ENCODE peak calls at places on chromosomes 2 and 18, in four cellular contexts. R is brain microvascular endothelial cell; C is adipocyte; A is CD8-positive, alpha-beta T cell. I is an unnamed sample. For H3K27me3, the result is how much of the 10 kb centered on the place peaks cover.

GRCh38 chr2:233928594-233929351 is 11.6 kb downstream of the TRPM8 start:
- DNase-seq in R (peak), C (peak), A (no peak), I (no peak)

GRCh38 chr2:131039908-131040660 is 53.2 kb downstream of the FAM168B start:
- DNase-seq in A (peak), R (no peak), C (no peak), I (no peak)

GRCh38 chr2:238728322-238729260 is 119.3 kb upstream of the TWIST2 start:
- DNase-seq in C (peak), R (no peak), A (no peak), I (peak)

GRCh38 chr18:45066210-45066609 is 385.5 kb downstream of the SETBP1 start:
- DNase-seq in C (no peak), R (no peak), A (no peak), I (no peak)

GRCh38 chr18:79518683-79519128 is 123.0 kb downstream of the NFATC1 start:
- DNase-seq in A (peak), C (no peak), R (no peak), I (no peak)

GRCh38 chr2:122598784-122599183 is 843.3 kb downstream of the TSN start:
- DNase-seq in R (no peak), C (no peak), A (no peak), I (no peak)

GRCh38 chr2:127309468-127309867 is 15.5 kb upstream of the ERCC3 start:
- DNase-seq in A (no peak), C (no peak), R (no peak), I (no peak)

GRCh38 chr18:36629095-36629604 is 199.7 kb downstream of the TPGS2 start:
- DNase-seq in A (no peak), C (no peak), R (no peak), I (no peak)

GRCh38 chr18:22185298-22185697 is 15.9 kb downstream of the GATA6 start:
- DNase-seq in A (no peak), C (no peak), R (no peak), I (no peak)
- H3K27me3 ChIP-seq in A (under half), C (under half), R (under half), I (under half)

GRCh38 chr2:232525796-232526195 is at the start of gene CHRND:
- DNase-seq in C (peak), A (no peak), R (no peak), I (no peak)

GRCh38 chr2:232523682-232524597 is 2.0 kb upstream of the CHRND start:
- DNase-seq in C (peak), A (no peak), R (no peak), I (peak)

GRCh38 chr2:232525199-232525598 is 761 bp upstream of the CHRND start:
- DNase-seq in A (no peak), R (no peak), C (no peak), I (no peak)

GRCh38 chr2:232522855-232523681 is 2.9 kb downstream of the PRSS56 start:
- DNase-seq in C (no peak), A (no peak), R (no peak), I (peak)

DNA sequence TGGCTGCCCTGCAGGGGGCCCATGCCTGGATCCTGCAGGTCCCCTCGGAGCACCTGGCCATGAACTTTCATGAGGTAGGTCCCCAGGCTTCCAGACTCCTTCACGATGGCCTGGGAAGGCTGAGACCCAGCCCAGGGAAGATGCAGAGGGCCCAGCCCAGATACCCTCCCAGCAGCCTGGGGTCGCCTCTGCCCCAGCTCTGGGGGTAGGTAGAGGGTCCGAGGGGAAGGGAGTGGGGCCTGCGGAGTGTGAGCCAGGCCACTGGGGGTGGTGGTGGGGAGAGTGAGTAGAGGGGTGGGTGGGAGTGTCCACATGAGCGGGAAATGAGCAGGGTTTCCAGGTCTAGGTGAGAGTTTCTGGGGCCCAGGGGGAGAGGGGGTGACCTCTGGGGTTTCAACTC is 1.2 kb upstream of the CHRND start:
- DNase-seq in R (no peak), A (no peak), C (no peak), I (no peak)
- H3K27me3 ChIP-seq in R (under half), A (under half), C (half or more), I (under half)

GRCh38 chr2:70887208-70887549 is 48.5 kb upstream of the ATP6V1B1 start:
- DNase-seq in R (no peak), C (no peak), A (peak), I (no peak)

GRCh38 chr2:70888389-70888924 is 47.2 kb upstream of the ATP6V1B1 start:
- DNase-seq in C (no peak), A (no peak), R (no peak), I (no peak)

GRCh38 chr2:70886541-70886987 is 49.1 kb upstream of the ATP6V1B1 start:
- DNase-seq in A (peak), C (no peak), R (no peak), I (no peak)

GRCh38 chr2:70888925-70889715 is 46.6 kb upstream of the ATP6V1B1 start:
- DNase-seq in C (no peak), A (no peak), R (no peak), I (no peak)

DNA sequence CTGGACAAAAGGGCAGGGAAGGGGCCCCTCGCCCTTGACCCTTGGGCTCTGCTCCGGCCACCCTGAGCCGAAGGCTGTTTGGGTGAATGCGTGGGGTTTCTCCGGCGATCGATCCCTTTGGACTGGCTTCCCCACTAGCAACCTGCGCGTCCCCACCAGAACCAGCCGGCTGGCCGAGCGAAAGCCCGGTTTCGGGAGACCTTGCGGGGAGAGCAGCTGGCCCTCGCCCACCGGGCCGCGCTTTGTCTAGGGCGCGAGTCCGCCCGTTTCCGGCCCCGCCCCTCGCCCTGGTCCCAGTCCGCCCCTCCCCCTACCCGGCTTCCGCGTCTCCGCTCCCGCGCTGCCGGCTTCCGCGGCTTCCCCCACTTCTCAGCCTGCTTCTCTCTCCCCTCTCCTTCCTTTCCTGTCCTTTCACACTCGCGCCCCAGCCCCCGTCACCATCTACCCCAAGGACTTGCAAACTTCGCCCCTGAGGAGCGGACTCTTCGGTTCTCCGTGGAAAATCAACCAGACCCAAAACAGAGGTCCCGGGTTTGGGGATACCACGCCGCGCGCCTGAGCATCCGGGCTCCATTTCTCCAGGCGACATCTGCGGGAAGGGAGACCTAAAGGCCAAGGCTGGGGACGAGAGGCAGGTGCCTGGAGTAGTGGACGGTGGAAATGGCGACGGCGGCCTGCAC is 48.0 kb upstream of the ATP6V1B1 start:
- DNase-seq in R (no peak), A (no peak), C (no peak), I (no peak)
- H3K27me3 ChIP-seq in R (half or more), A (under half), C (half or more), I (under half)

DNA sequence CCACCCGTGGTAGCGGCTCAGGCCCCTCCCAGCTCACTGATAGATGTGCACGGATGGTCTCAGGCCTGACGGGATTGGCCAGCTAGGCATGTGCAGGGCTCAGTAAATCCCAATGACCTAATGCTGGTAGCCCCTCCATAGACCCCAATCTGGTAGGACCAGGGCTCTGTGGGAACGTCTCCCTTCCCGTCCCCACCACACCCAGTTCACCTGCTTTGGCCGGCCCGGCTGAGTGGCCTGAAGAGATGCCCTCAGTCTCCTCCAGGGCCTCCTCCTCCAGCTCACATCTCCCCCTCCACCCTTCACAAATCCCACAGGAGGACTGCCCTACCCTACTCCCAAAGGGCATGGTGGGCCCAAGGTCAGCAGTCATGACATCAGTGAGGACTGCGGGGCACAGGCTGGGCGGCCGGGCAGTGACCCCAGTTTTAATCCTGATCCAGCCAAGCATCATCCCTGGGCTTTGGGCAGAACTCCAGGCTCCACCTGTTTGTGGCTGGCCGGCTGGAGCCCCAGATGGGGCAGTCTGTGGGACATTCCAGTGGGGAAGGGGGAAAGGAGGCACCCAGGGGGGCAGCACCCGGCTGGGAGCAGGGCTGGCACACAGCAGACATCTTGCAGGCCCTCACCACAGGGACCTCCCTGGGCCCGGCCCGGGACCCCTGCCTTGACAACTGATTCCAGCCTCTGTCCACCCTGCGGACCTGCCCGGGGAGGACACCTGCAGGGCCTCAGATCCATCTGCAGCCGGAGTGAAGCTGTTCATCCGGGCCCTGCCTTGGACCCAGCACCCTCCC is 2.3 kb downstream of the KIF1A start:
- DNase-seq in R (no peak), C (no peak), A (peak), I (no peak)
- H3K27me3 ChIP-seq in R (under half), C (half or more), A (under half), I (under half)

GRCh38 chr2:38080346-38080745 is 4.4 kb upstream of the CYP1B1 start:
- DNase-seq in R (no peak), A (no peak), C (no peak), I (no peak)
- H3K27me3 ChIP-seq in R (under half), A (under half), C (under half), I (under half)

DNA sequence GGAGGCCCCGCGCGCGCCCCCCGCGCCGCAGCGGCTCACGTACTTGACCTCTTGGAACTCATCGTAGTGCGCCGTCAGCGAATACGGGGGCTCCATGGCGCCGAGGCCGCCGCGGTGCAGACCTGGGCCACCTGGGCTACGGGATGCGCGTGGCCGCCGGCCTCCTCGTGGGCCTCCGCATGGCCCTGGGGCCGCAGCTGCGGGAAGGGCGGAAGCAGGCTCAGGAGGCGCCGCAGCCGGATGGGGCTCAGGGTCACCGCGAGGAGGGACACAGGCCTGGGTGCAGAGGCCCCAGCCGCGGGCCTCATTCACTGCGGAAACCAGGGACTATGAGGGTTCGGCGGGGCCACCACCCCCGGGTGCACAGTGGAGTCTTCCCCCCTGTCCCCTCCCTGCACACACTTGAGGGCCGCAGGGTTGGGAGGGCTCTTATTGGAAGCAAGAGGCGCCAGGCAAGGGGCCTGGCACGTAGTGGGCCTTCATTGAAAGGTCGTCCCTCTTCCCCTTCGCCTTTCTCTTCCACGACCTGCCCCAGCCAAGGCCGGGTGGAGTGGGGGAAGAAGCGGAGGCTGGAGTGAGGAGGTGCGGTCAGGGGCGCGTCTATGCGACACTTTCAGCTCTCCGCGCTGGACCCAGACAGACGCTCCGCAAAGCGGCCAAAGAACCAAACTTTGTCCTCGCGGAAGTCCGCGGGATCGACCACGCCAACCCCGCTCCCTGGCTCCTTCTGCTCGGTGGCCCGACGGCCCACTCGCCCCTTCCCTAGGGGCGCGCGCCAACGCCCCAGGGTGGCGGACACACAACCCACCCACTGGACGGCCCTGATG is 863 bp downstream of the ECEL1 start:
- DNase-seq in R (no peak), C (no peak), A (no peak), I (no peak)
- H3K27me3 ChIP-seq in R (half or more), C (half or more), A (under half), I (under half)

DNA sequence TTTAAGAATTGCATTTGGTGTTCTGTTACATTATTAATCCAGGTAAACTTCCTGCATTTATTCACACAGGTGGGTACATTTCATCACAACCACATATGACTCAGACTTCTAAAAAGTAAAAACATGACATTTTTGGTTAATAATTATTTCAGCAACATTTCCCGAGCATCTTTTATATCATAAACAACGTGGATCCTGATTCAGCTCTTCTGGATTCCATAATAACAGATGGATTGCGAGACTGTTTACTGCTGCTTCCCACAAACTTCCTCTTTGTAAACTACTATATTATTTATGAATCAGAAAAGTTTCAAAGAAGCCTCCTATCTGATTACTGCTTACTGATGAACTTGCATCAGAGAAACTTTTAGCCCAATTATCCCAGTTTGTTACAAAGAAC is 511.4 kb downstream of the PLCL1 start:
- DNase-seq in A (no peak), C (no peak), R (no peak), I (no peak)
- H3K27me3 ChIP-seq in A (under half), C (under half), R (under half), I (under half)

GRCh38 chr18:13496691-13497281 is 229.6 kb downstream of the FAM210A start:
- DNase-seq in A (no peak), C (no peak), R (no peak), I (no peak)
- H3K27me3 ChIP-seq in A (under half), C (under half), R (under half), I (under half)

I was measured in mammary epithelial cell.